ENCODE peak calls at places on chromosomes 3 and 15, in ten cellular contexts. U is H4; Q is GM12865; B is COR-L47; D is stimulated activated CD4-positive, alpha-beta T cell treated with anti-CD3 and anti-CD28 coated beads, TNF-alpha, amount 100 ng/mL, for 1 hour; G is colonic mucosa; Y is GM12864; J is HT1080; L is NCI-H1417; E is ELF-1. W is an unnamed sample.

GRCh38 chr3:62604301-62604700 is 231.0 kb upstream of the FEZF2 start:
- DNase-seq in Y (no peak), L (no peak), J (peak), E (no peak), Q (no peak), G (no peak), U (peak), D (no peak), B (no peak), W (no peak)

GRCh38 chr15:59282515-59283337 is 76.1 kb downstream of the LDHAL6B start:
- DNase-seq in B (no peak), Y (no peak), J (no peak), L (no peak), G (no peak), U (no peak), D (no peak), Q (no peak), E (no peak), W (no peak)

GRCh38 chr15:77181305-77182074 is 110.6 kb upstream of the TSPAN3 start:
- DNase-seq in G (no peak), J (no peak), Y (peak), E (no peak), Q (peak), B (no peak), U (no peak), L (no peak), D (no peak), W (no peak)

GRCh38 chr3:192060160-192060783 is 599.3 kb downstream of the PYDC2 start:
- DNase-seq in Q (no peak), B (peak), E (no peak), D (no peak), J (no peak), Y (no peak), G (no peak), U (no peak), L (peak), W (no peak)

GRCh38 chr3:193894121-193894863 is 241.7 kb upstream of the HES1 start:
- DNase-seq in Y (no peak), J (peak), D (no peak), G (peak), L (no peak), Q (no peak), B (no peak), E (no peak), U (no peak), W (no peak)

GRCh38 chr15:44712108-44713005 is 1.0 kb downstream of the B2M start:
- DNase-seq in U (peak), B (peak), Q (peak), G (peak), L (peak), Y (no peak), J (peak), D (no peak), E (peak), W (peak)

GRCh38 chr3:153783106-153783505 is 338.1 kb upstream of the ARHGEF26 start:
- DNase-seq in L (no peak), Q (no peak), J (no peak), E (peak), Y (no peak), G (no peak), B (no peak), D (no peak), U (no peak), W (no peak)

GRCh38 chr15:40323953-40324937 is 753 bp downstream of the INAFM2 start:
- DNase-seq in Q (peak), Y (no peak), J (no peak), E (no peak), U (no peak), L (peak), G (no peak), D (no peak), B (peak), W (no peak)

GRCh38 chr15:63943829-63944680 is 102.2 kb downstream of the DAPK2 start:
- DNase-seq in G (peak), B (no peak), D (no peak), L (no peak), Q (no peak), Y (no peak), J (no peak), E (no peak), U (no peak), W (no peak)

GRCh38 chr3:170128977-170129431 is 52.5 kb downstream of the PHC3 start:
- DNase-seq in U (peak), B (peak), Q (peak), Y (peak), G (no peak), L (no peak), E (no peak), D (no peak), J (peak), W (no peak)